ENCODE peak calls at places on chromosomes 7 and 10, in ten cellular contexts. S, C, X, E, Z, J, R, M, O and P are unnamed samples.
A peak's percentile ranks its signal among the peaks of the same experiment; 100 is the strongest.

GRCh38 chr7:142890838-142891485 is 5.4 kb upstream of the TRPV6 start:
- DNase-seq in S (no peak), C (no peak), X (no peak), E (no peak), Z (no peak), J (no peak), R (no peak), M (no peak), O (no peak), P (no peak)

GRCh38 chr10:101363850-101364400 is 10.0 kb downstream of the BTRC start:
- DNase-seq in S (no peak), C (no peak), X (no peak), E (no peak), Z (no peak), J (no peak), R (no peak), M (no peak), O (no peak), P (no peak)

GRCh38 chr10:21953585-21954057 is 49.9 kb downstream of the DNAJC1 start:
- DNase-seq in S (peak; percentile 8), C (peak; percentile 53), X (peak; percentile 59), E (no peak), Z (no peak), J (no peak), R (peak; percentile 51), M (peak; percentile 35), O (no peak), P (peak; percentile 19)

GRCh38 chr7:80584778-80585177 is 53.7 kb upstream of the CD36 start:
- DNase-seq in S (no peak), C (no peak), X (no peak), E (no peak), Z (no peak), J (no peak), R (peak; percentile 31), M (peak; percentile 26), O (no peak), P (no peak)

GRCh38 chr10:24133839-24134238 is 75.1 kb upstream of the KIAA1217 start:
- DNase-seq in S (no peak), C (no peak), X (no peak), E (no peak), Z (no peak), J (no peak), R (no peak), M (no peak), O (no peak), P (no peak)

GRCh38 chr7:39353615-39354376 is 212.4 kb upstream of the YAE1 start:
- DNase-seq in S (no peak), C (no peak), X (peak; percentile 81), E (no peak), Z (peak; percentile 42), J (peak; percentile 43), R (peak; percentile 96), M (peak; percentile 67), O (no peak), P (no peak)

GRCh38 chr7:150378115-150378852 is 846 bp upstream of the ZNF775 start:
- DNase-seq in S (peak; percentile 37), C (no peak), X (peak; percentile 94), E (peak; percentile 37), Z (peak; percentile 77), J (peak; percentile 63), R (peak; percentile 90), M (peak; percentile 68), O (peak; percentile 67), P (peak; percentile 71)

GRCh38 chr10:97498841-97499560 is at the start of gene UBTD1:
- DNase-seq in S (peak; percentile 19), C (peak; percentile 53), X (peak; percentile 78), E (peak; percentile 13), Z (peak; percentile 62), J (peak; percentile 45), R (peak; percentile 46), M (peak; percentile 60), O (peak; percentile 64), P (peak; percentile 64)

GRCh38 chr7:134920026-134920758 is 66.1 kb upstream of the AGBL3 start:
- DNase-seq in S (no peak), C (no peak), X (no peak), E (no peak), Z (no peak), J (no peak), R (peak; percentile 64), M (no peak), O (no peak), P (no peak)

GRCh38 chr10:79357180-79357579 is 9.9 kb downstream of the PPIF start:
- DNase-seq in S (no peak), C (no peak), X (no peak), E (no peak), Z (no peak), J (peak; percentile 3), R (no peak), M (no peak), O (no peak), P (no peak)

GRCh38 chr10:62007145-62007544 is 105.6 kb downstream of the ARID5B start:
- DNase-seq in S (no peak), C (no peak), X (no peak), E (no peak), Z (no peak), J (no peak), R (no peak), M (no peak), O (no peak), P (no peak)

GRCh38 chr7:140249036-140249806 is 72.4 kb upstream of the KDM7A start:
- DNase-seq in S (no peak), C (no peak), X (no peak), E (no peak), Z (no peak), J (no peak), R (no peak), M (no peak), O (no peak), P (peak; percentile 71)

GRCh38 chr10:93757766-93758509 is at the start of gene LGI1:
- DNase-seq in S (no peak), C (peak; percentile 77), X (peak; percentile 35), E (no peak), Z (no peak), J (no peak), R (no peak), M (no peak), O (no peak), P (no peak)

GRCh38 chr7:98251251-98251843 is 685 bp downstream of the TECPR1 start:
- DNase-seq in S (peak; percentile 80), C (no peak), X (no peak), E (peak; percentile 28), Z (no peak), J (peak; percentile 21), R (peak; percentile 24), M (peak; percentile 40), O (peak; percentile 63), P (no peak)

GRCh38 chr7:106959753-106960152 is 84.8 kb upstream of the PRKAR2B start:
- DNase-seq in S (no peak), C (no peak), X (peak; percentile 47), E (no peak), Z (peak; percentile 45), J (no peak), R (no peak), M (peak; percentile 29), O (no peak), P (no peak)

GRCh38 chr7:67484244-67484751 is 487.7 kb downstream of the TYW1 start:
- DNase-seq in S (no peak), C (peak; percentile 45), X (peak; percentile 91), E (no peak), Z (peak; percentile 44), J (peak; percentile 47), R (peak; percentile 70), M (peak; percentile 81), O (peak; percentile 38), P (peak; percentile 46)

GRCh38 chr10:91779011-91779605 is 19.1 kb upstream of the TNKS2 start:
- DNase-seq in S (no peak), C (no peak), X (no peak), E (no peak), Z (no peak), J (no peak), R (peak; percentile 11), M (no peak), O (no peak), P (no peak)

GRCh38 chr7:101239191-101239950 is 1.8 kb upstream of the CLDN15 start:
- DNase-seq in S (no peak), C (no peak), X (no peak), E (no peak), Z (no peak), J (no peak), R (no peak), M (no peak), O (no peak), P (no peak)

GRCh38 chr7:158327571-158328180 is 259.9 kb downstream of the PTPRN2 start:
- DNase-seq in S (no peak), C (no peak), X (peak; percentile 40), E (no peak), Z (no peak), J (peak; percentile 0), R (no peak), M (no peak), O (no peak), P (no peak)

GRCh38 chr7:130841416-130841815 is 107.4 kb upstream of the KLF14 start:
- DNase-seq in S (no peak), C (no peak), X (no peak), E (no peak), Z (no peak), J (no peak), R (no peak), M (no peak), O (no peak), P (no peak)

GRCh38 chr7:129865093-129865931 is 87.4 kb downstream of the UBE2H start:
- DNase-seq in S (no peak), C (no peak), X (no peak), E (no peak), Z (no peak), J (no peak), R (no peak), M (no peak), O (no peak), P (no peak)

GRCh38 chr7:73557397-73558257 is at the start of gene BCL7B:
- DNase-seq in S (peak; percentile 81), C (peak; percentile 77), X (peak; percentile 88), E (peak; percentile 64), Z (peak; percentile 73), J (peak; percentile 61), R (peak; percentile 48), M (peak; percentile 80), O (peak; percentile 74), P (peak; percentile 69)

GRCh38 chr10:60848126-60848525 is 69.8 kb downstream of the CDK1 start:
- DNase-seq in S (no peak), C (no peak), X (no peak), E (no peak), Z (no peak), J (peak; percentile 24), R (peak; percentile 46), M (no peak), O (no peak), P (no peak)